ENCODE peak calls at places on chromosome 2, in four cellular contexts. One of them, this sample, is unnamed.

GRCh38 chr2:210456571-210456970 is 20.0 kb downstream of the LANCL1 start:
- DNase-seq in brain microvascular endothelial cell: no peak
- DNase-seq in tibial artery: no peak
- DNase-seq in NT2/D1: no peak
- DNase-seq in this sample: no peak

GRCh38 chr2:158893057-158893456 is 75.4 kb upstream of the TANC1 start:
- DNase-seq in tibial artery: no peak
- DNase-seq in brain microvascular endothelial cell: no peak
- DNase-seq in NT2/D1: no peak
- DNase-seq in this sample: no peak

GRCh38 chr2:128645631-128646030 is 327.0 kb upstream of the HS6ST1 start:
- DNase-seq in brain microvascular endothelial cell: no peak
- DNase-seq in tibial artery: peak; percentile 52
- DNase-seq in NT2/D1: no peak
- DNase-seq in this sample: no peak

GRCh38 chr2:43238813-43239212 is 12.4 kb upstream of the ZFP36L2 start:
- DNase-seq in brain microvascular endothelial cell: no peak
- DNase-seq in tibial artery: peak; percentile 43
- DNase-seq in NT2/D1: no peak
- DNase-seq in this sample: no peak

GRCh38 chr2:186575856-186576255 is 14.0 kb upstream of the ITGAV start:
- DNase-seq in NT2/D1: no peak
- DNase-seq in tibial artery: no peak
- DNase-seq in brain microvascular endothelial cell: peak; percentile 51
- DNase-seq in this sample: no peak

GRCh38 chr2:152814475-152815030 is 96.1 kb downstream of the ARL6IP6 start:
- DNase-seq in tibial artery: no peak
- DNase-seq in brain microvascular endothelial cell: no peak
- DNase-seq in NT2/D1: no peak
- DNase-seq in this sample: no peak

GRCh38 chr2:109632158-109632789 is 18.1 kb downstream of the SOWAHC start:
- DNase-seq in brain microvascular endothelial cell: no peak
- DNase-seq in NT2/D1: no peak
- DNase-seq in tibial artery: no peak
- DNase-seq in this sample: no peak

GRCh38 chr2:96574364-96574763 is 37.8 kb downstream of the ARID5A start:
- DNase-seq in NT2/D1: no peak
- DNase-seq in tibial artery: no peak
- DNase-seq in brain microvascular endothelial cell: no peak
- DNase-seq in this sample: no peak

GRCh38 chr2:2546046-2546445 is 215.0 kb upstream of the MYT1L start:
- DNase-seq in tibial artery: no peak
- DNase-seq in brain microvascular endothelial cell: no peak
- DNase-seq in NT2/D1: no peak
- DNase-seq in this sample: no peak

GRCh38 chr2:54365661-54366060 is 90.5 kb upstream of the SPTBN1 start:
- DNase-seq in tibial artery: no peak
- DNase-seq in brain microvascular endothelial cell: no peak
- DNase-seq in NT2/D1: no peak
- DNase-seq in this sample: no peak

GRCh38 chr2:232512557-232512956 is 7.6 kb upstream of the PRSS56 start:
- DNase-seq in tibial artery: no peak
- DNase-seq in NT2/D1: no peak
- DNase-seq in brain microvascular endothelial cell: no peak
- DNase-seq in this sample: no peak

GRCh38 chr2:167844714-167845530 is 402.5 kb downstream of the STK39 start:
- DNase-seq in NT2/D1: peak; percentile 27
- DNase-seq in tibial artery: no peak
- DNase-seq in brain microvascular endothelial cell: no peak
- DNase-seq in this sample: no peak